ENCODE peak calls at places on chromosomes 13 and 19, in eight cellular contexts. B is upper lobe of right lung, X is AG09319, W is fibroblast of mammary gland, V is fibroblast of lung, Z is PC-9, J is fibroblast of villous mesenchyme, R is breast epithelium. K is an unnamed sample.

GRCh38 chr13:75407473-75407872 is 74.5 kb downstream of the TBC1D4 start:
- DNase-seq in R (no peak), J (no peak), X (no peak), W (no peak), V (no peak), B (no peak), Z (no peak), K (no peak)

GRCh38 chr19:56477429-56478338 is 539 bp upstream of the ZNF667 start:
- DNase-seq in V (peak), W (peak), J (peak), Z (no peak), R (peak), X (peak), B (peak), K (no peak)

GRCh38 chr19:55795021-55795420 is 26.1 kb downstream of the RFPL4AL1 start:
- DNase-seq in J (no peak), Z (no peak), B (no peak), X (no peak), R (no peak), W (no peak), V (no peak), K (no peak)

GRCh38 chr13:93249259-93249917 is 22.8 kb downstream of the GPC6 start:
- DNase-seq in Z (no peak), X (no peak), V (peak), B (no peak), W (peak), J (peak), R (no peak), K (no peak)

GRCh38 chr19:50427997-50428425 is 4.7 kb upstream of the MYBPC2 start:
- DNase-seq in R (peak), J (peak), V (peak), Z (no peak), B (peak), X (peak), W (peak), K (no peak)

GRCh38 chr13:73677041-73677589 is 457.1 kb downstream of the KLF12 start:
- DNase-seq in B (no peak), J (no peak), V (peak), W (peak), R (no peak), Z (peak), X (no peak), K (no peak)

GRCh38 chr19:14112809-14113385 is 4.7 kb downstream of the PRKACA start:
- DNase-seq in B (no peak), W (no peak), Z (no peak), R (no peak), J (peak), X (no peak), V (no peak), K (no peak)

GRCh38 chr19:28519950-28520861 is 692.7 kb downstream of the UQCRFS1 start:
- DNase-seq in W (peak), R (no peak), B (no peak), V (no peak), J (no peak), X (no peak), Z (no peak), K (no peak)

GRCh38 chr13:28744091-28744536 is 25.3 kb upstream of the SLC46A3 start:
- DNase-seq in R (no peak), Z (peak), X (no peak), W (peak), J (peak), B (no peak), V (peak), K (no peak)

GRCh38 chr13:83881917-83882625 is at the start of gene SLITRK1:
- DNase-seq in J (no peak), Z (no peak), B (peak), V (peak), R (no peak), X (peak), W (peak), K (peak)

GRCh38 chr13:75581874-75582640 is 32.5 kb downstream of the UCHL3 start:
- DNase-seq in Z (no peak), W (no peak), V (peak), J (no peak), X (no peak), B (no peak), R (no peak), K (no peak)

GRCh38 chr19:35295792-35296462 is 4.0 kb downstream of the MAG start:
- DNase-seq in X (no peak), V (no peak), B (no peak), R (no peak), J (no peak), W (no peak), Z (no peak), K (no peak)

GRCh38 chr13:81986308-81986707 is 1645.4 kb upstream of the SPRY2 start:
- DNase-seq in B (no peak), V (no peak), W (no peak), J (no peak), R (no peak), X (no peak), Z (no peak), K (no peak)

GRCh38 chr19:16363133-16363851 is 38.7 kb downstream of the KLF2 start:
- DNase-seq in V (no peak), W (no peak), X (no peak), J (no peak), Z (peak), R (peak), B (peak), K (no peak)

GRCh38 chr13:95502216-95502615 is 50.3 kb upstream of the CLDN10 start:
- DNase-seq in V (no peak), J (no peak), B (no peak), W (no peak), Z (no peak), R (no peak), X (no peak), K (no peak)

GRCh38 chr13:110680852-110681251 is 25.1 kb downstream of the CARS2 start:
- DNase-seq in V (peak), B (no peak), X (no peak), R (no peak), Z (peak), J (peak), W (peak), K (no peak)

GRCh38 chr19:14072535-14073231 is at the start of gene MISP3:
- DNase-seq in J (peak), B (peak), W (no peak), X (no peak), Z (peak), R (no peak), V (peak), K (no peak)

GRCh38 chr13:108218044-108218974 is at the start of gene ABHD13:
- DNase-seq in R (peak), J (peak), W (peak), B (peak), X (peak), Z (peak), V (peak), K (peak)
- TF ChIP-seq CTCF in R (no peak), J (no peak), W (no peak), B (peak), X (no peak), Z (no peak), V (no peak), K (peak)

GRCh38 chr13:105506463-105506862 is 1029.0 kb downstream of the EFNB2 start:
- DNase-seq in Z (no peak), R (no peak), V (no peak), W (no peak), B (no peak), X (no peak), J (no peak), K (no peak)
- TF ChIP-seq CTCF in Z (no peak), R (no peak), V (no peak), W (no peak), B (no peak), X (no peak), J (no peak), K (no peak)

DNA sequence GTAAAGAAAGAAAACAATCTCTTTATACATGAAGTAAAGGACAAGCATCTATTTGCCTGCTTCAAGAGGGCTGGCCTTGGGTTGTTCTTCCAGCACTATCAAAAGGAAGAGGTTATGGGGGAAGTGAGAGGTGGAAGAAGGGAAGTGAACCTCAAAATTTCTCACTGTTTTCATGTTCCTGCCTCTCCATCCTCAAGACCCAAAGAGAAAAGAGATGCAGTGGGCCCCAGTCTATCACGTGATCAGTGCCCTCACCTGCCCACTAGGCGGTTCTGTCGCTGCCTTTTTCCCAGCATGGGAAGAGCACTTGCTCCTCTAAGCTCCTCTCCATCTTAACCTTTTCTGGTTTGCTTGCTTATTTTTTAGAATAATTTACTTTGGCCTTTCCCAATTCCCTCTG is 6.2 kb upstream of the USP12 start:
- DNase-seq in X (no peak), Z (no peak), J (no peak), R (no peak), W (no peak), V (no peak), B (no peak), K (no peak)
- TF ChIP-seq CTCF in X (no peak), Z (no peak), J (no peak), R (no peak), W (no peak), V (no peak), B (no peak), K (peak)

DNA sequence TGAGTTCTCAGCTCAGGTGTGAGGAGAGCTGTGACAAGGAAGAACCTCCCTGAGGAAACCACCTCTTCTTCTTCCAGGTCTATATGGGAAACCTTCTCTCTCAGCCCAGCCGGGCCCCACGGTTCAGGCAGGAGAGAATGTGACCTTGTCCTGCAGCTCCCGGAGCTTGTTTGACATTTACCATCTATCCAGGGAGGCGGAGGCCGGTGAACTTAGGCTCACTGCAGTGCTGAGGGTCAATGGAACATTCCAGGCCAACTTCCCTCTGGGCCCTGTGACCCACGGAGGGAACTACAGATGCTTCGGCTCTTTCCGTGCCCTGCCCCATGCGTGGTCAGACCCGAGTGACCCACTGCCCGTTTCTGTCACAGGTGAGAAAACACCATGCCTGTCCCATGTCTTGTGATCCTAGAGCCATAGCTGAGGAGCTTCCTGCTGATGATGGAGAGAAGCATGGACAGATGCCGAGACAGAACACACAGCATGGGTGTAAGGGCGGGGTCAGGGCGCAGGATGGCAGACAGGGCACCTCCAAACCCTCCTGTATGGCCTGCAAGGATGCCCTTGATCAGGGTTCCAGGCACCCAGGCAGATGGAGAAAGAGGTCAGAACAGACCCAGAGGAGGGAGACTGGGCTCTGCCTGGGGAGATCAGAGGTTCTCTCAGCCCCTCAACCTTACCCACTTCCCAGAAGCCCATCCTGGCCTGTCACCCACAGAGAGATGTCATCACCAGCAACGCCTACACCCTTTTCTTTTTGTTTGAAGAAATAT is 5.4 kb downstream of the KIR3DL3 start:
- DNase-seq in X (no peak), Z (no peak), J (no peak), R (no peak), B (no peak), V (no peak), W (no peak), K (no peak)
- TF ChIP-seq CTCF in X (no peak), Z (no peak), J (no peak), R (no peak), B (no peak), V (no peak), W (no peak), K (no peak)

GRCh38 chr19:1106841-1107654 is 3.3 kb downstream of the GPX4 start:
- DNase-seq in J (peak), V (peak), X (no peak), Z (peak), B (no peak), R (no peak), W (peak), K (no peak)

GRCh38 chr19:1109032-1109541 is 5.3 kb downstream of the GPX4 start:
- DNase-seq in Z (no peak), W (no peak), R (no peak), V (no peak), J (no peak), X (no peak), B (no peak), K (no peak)

GRCh38 chr19:1108291-1109031 is 4.7 kb downstream of the GPX4 start:
- DNase-seq in W (no peak), R (no peak), V (no peak), X (no peak), B (no peak), Z (no peak), J (no peak), K (no peak)

GRCh38 chr19:1105873-1106840 is 2.4 kb downstream of the GPX4 start:
- DNase-seq in W (no peak), B (no peak), J (no peak), R (no peak), Z (no peak), V (no peak), X (no peak), K (no peak)

DNA sequence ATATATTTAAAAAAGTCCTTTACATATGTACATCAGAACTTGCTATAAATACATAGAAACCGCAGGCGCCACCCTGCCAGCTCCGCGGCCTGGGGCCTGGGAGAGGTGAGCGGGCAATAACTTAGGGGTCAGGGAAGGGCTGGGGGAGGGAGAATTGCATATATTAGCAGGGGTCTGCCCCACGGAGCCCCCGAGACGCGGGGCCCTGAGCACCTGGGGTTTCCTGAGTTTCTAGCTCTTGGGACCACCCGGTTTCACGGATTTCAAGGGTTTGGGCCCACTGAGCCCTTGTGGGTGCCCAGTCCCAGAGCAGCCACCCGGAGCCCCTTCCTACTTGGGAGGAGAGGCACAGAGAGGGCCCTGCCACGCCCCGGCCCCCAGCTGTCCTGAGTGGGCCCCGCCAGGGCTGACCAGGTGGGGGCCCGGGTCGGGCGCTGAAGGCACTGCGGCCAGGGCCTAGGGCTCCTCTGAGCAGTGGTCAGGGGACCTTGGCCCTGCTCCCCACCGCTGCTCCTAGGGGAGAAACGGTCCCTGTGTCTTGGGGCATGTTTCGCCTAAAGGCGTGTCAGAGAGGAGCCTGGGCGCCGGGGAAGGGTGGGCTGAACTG is 4.0 kb downstream of the GPX4 start:
- DNase-seq in Z (no peak), R (no peak), W (no peak), B (no peak), X (no peak), V (no peak), J (no peak), K (no peak)
- TF ChIP-seq CTCF in Z (no peak), R (no peak), W (no peak), B (no peak), X (no peak), V (no peak), J (no peak), K (no peak)

GRCh38 chr13:35631666-35632065 is 155.2 kb upstream of the MAB21L1 start:
- DNase-seq in J (no peak), B (no peak), X (no peak), V (no peak), W (no peak), R (no peak), Z (no peak), K (no peak)

DNA sequence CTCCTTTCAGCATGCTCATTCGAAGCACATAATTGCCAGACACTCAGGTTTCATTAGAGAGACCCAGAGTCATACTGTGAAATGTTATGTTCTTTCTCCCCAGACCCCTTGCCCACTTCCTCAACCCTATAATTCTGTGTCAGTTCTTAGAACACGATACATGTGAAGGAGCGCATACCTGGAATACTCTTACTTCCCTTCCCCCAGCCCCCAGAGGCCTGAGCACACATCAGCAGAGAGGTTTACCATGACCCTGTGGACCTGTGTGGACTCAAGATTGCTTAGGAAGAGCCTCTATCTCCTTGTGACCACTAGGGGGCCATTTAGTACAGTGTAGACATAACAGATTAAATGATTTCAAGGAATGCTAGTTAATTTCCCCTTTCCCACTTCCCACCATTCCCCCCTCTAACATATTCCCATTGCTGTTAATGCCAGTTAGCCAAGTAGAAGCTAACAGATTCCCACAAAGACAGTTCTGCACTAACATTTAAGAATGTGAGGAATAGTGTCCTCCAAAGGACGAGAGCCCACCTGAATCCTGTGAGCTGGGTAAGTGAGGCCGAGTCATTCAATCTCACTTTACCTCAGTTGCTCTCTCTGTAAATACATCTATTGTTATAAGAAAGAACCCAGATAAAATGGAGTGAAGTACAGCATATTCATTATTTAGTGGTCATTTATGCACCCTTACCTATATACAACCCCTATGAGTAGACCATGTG is 154.2 kb upstream of the MAB21L1 start:
- DNase-seq in B (no peak), J (peak), W (peak), X (peak), R (no peak), Z (no peak), V (peak), K (no peak)
- TF ChIP-seq CTCF in B (peak), J (peak), W (peak), X (peak), R (no peak), Z (peak), V (peak), K (peak)